ENCODE peak calls at places on chromosomes 13 and 19, in four cellular contexts. M is IMR-90, W is trophoblast cell, Z is neuronal stem cell. N is an unnamed sample.
A peak's percentile ranks its signal among the peaks of the same experiment; 100 is the strongest.

GRCh38 chr13:33721719-33722118 is 96.2 kb upstream of the RFC3 start:
- DNase-seq in M (peak; percentile 62), W (peak; percentile 18), Z (no peak), N (no peak)

GRCh38 chr13:50650936-50651638 is 192.4 kb downstream of the DLEU7 start:
- DNase-seq in M (peak; percentile 46), W (no peak), Z (no peak), N (no peak)

GRCh38 chr13:97720881-97721280 is 232.6 kb upstream of the IPO5 start:
- DNase-seq in M (no peak), W (peak; percentile 51), Z (no peak), N (no peak)

GRCh38 chr13:21075303-21076264 is 14.2 kb upstream of the LATS2 start:
- DNase-seq in M (no peak), W (no peak), Z (no peak), N (peak; percentile 67)

GRCh38 chr13:77580748-77581147 is 45.2 kb downstream of the SCEL start:
- DNase-seq in M (no peak), W (no peak), Z (no peak), N (no peak)

GRCh38 chr13:112146073-112146360 is 79.1 kb downstream of the SOX1 start:
- DNase-seq in M (no peak), W (no peak), Z (no peak), N (no peak)

GRCh38 chr13:93700115-93700514 is 473.5 kb downstream of the GPC6 start:
- DNase-seq in M (peak; percentile 79), W (no peak), Z (no peak), N (no peak)

GRCh38 chr19:51331193-51331592 is 10.7 kb downstream of the VSIG10L start:
- DNase-seq in M (no peak), W (no peak), Z (no peak), N (no peak)

GRCh38 chr19:42091300-42092266 is 15.6 kb downstream of the ZNF574 start:
- DNase-seq in M (peak; percentile 64), W (no peak), Z (no peak), N (no peak)

GRCh38 chr13:26722321-26722720 is 38.3 kb downstream of the GPR12 start:
- DNase-seq in M (no peak), W (no peak), Z (no peak), N (no peak)

GRCh38 chr19:48596679-48597465 is 9.7 kb upstream of the SPACA4 start:
- DNase-seq in M (no peak), W (no peak), Z (no peak), N (no peak)

GRCh38 chr13:44853641-44854040 is 135.6 kb downstream of the NUFIP1 start:
- DNase-seq in M (no peak), W (no peak), Z (no peak), N (no peak)

GRCh38 chr13:110712081-110712848 is 1.2 kb upstream of the ING1 start:
- DNase-seq in M (peak; percentile 73), W (peak; percentile 82), Z (peak; percentile 92), N (peak; percentile 93)

GRCh38 chr19:46494936-46495788 is 505 bp downstream of the PNMA8B start:
- DNase-seq in M (no peak), W (no peak), Z (no peak), N (no peak)

GRCh38 chr19:1213391-1214286 is 8.1 kb downstream of the STK11 start:
- DNase-seq in M (peak; percentile 58), W (peak; percentile 46), Z (no peak), N (no peak)

GRCh38 chr19:3655402-3656072 is 28.9 kb upstream of the CACTIN start:
- DNase-seq in M (peak; percentile 95), W (no peak), Z (no peak), N (no peak)

GRCh38 chr19:15265849-15266248 is 33.6 kb upstream of the EPHX3 start:
- DNase-seq in M (peak; percentile 98), W (no peak), Z (no peak), N (no peak)

GRCh38 chr19:15263361-15263985 is 31.2 kb upstream of the EPHX3 start:
- DNase-seq in M (no peak), W (peak; percentile 34), Z (no peak), N (no peak)

GRCh38 chr19:15264061-15264932 is 32.0 kb upstream of the EPHX3 start:
- DNase-seq in M (peak; percentile 65), W (peak; percentile 54), Z (peak; percentile 68), N (peak; percentile 89)

GRCh38 chr19:15265214-15265613 is 33.0 kb upstream of the EPHX3 start:
- DNase-seq in M (no peak), W (no peak), Z (no peak), N (no peak)

DNA sequence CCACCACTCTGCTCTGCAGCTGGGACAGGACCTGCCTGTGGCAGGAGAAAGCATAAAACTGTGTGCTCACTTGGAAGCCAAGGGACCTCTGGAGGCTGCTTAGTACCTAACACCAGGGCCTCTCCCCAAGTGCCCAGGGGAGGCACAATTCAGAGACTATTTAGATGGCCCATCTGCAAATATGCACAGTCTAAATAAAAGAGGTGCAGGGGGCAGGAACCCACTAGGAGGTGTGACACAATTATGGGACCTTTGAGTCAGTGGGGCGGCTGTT is 32.6 kb upstream of the EPHX3 start:
- DNase-seq in M (no peak), W (no peak), Z (no peak), N (no peak)
- H3K36me3 ChIP-seq in M (peaks cover 63% of the 10 kb centered on the region), W (peaks cover 84% of the 10 kb centered on the region), Z (peaks cover 69% of the 10 kb centered on the region), N (peaks cover 39% of the 10 kb centered on the region)

GRCh38 chr19:10206226-10206873 is 11.6 kb upstream of the DNMT1 start:
- DNase-seq in M (peak; percentile 66), W (peak; percentile 88), Z (no peak), N (no peak)
- H2BK5ac ChIP-seq in M (peak overlapping the region; percentile 59), W (peak overlapping the region; percentile 78), Z (no peak overlapping the region), N (no peak overlapping the region)

GRCh38 chr19:44810555-44811447 is 1.9 kb downstream of the BCAM start:
- DNase-seq in M (no peak), W (no peak), Z (no peak), N (no peak)
- H3K36me3 ChIP-seq in M (peaks cover 16% of the 10 kb centered on the region), W (peaks cover 5% of the 10 kb centered on the region), Z (no peaks in the 10 kb centered on the region), N (no peaks in the 10 kb centered on the region)

GRCh38 chr19:38255759-38256052 is 468 bp downstream of the PPP1R14A start:
- DNase-seq in M (no peak), W (no peak), Z (no peak), N (peak; percentile 28)
- H2BK5ac ChIP-seq in M (no peak overlapping the region), W (no peak overlapping the region), Z (no peak overlapping the region), N (no peak overlapping the region)

DNA sequence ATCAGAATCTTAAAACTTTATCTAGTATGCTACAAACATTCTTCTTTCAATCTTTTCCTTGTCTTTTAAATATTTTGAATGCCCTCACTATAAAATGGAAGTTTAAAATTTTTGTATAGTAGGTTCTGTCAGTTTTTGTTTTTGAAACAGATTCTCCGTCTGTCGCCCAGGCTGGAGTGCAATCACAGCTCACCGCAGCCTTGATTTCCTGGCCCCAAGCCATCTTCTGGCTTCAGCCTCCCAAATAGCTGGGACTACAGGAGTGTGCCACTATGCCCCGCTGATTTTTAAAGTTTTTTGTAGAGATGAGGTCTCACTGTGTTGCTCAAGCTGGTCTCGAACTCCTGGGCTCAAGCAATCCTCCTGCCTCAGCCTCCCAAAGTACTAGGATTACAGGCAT is 20.7 kb downstream of the PHF11 start:
- DNase-seq in M (no peak), W (no peak), Z (no peak), N (no peak)
- H3K36me3 ChIP-seq in M (peaks cover 21% of the 10 kb centered on the region), W (peaks cover 7% of the 10 kb centered on the region), Z (no peaks in the 10 kb centered on the region), N (no peaks in the 10 kb centered on the region)

GRCh38 chr13:113932060-113932459 is 41.8 kb downstream of the C13orf46 start:
- DNase-seq in M (no peak), W (no peak), Z (no peak), N (no peak)
- H2BK5ac ChIP-seq in M (no peak overlapping the region), W (no peak overlapping the region), Z (no peak overlapping the region), N (no peak overlapping the region)

N was measured in mesendoderm.